ENCODE peak calls at places on chromosomes 12 and 14, in nine cellular contexts. K is MM.1S, R is endothelial cell of umbilical vein, I is HCEC 1CT, E is NCI-H510A treated with DMSO at 0.1 percent for 48 hours, N is C1 segment of cervical spinal cord, W is NCI-H1694 treated with DMSO at 0.1 percent for 48 hours, L is GDM1, T is GM06990. H is an unnamed sample.

GRCh38 chr14:67449096-67449495 is 37.1 kb upstream of the PLEK2 start:
- DNase-seq in K (no peak), R (no peak), I (no peak), E (no peak), N (no peak), W (no peak), L (no peak), T (no peak), H (no peak)

GRCh38 chr12:12147111-12147510 is 76.4 kb downstream of the BCL2L14 start:
- DNase-seq in K (no peak), R (peak; percentile 84), I (no peak), E (no peak), N (no peak), W (no peak), L (no peak), T (no peak), H (no peak)

GRCh38 chr12:8698132-8698829 is 490 bp downstream of the RIMKLB start:
- DNase-seq in K (no peak), R (peak; percentile 45), I (no peak), E (peak; percentile 56), N (no peak), W (no peak), L (peak; percentile 20), T (peak; percentile 54), H (no peak)

GRCh38 chr14:88919502-88919901 is 95.1 kb downstream of the TTC8 start:
- DNase-seq in K (no peak), R (no peak), I (peak; percentile 12), E (no peak), N (no peak), W (no peak), L (no peak), T (no peak), H (no peak)

GRCh38 chr14:93135399-93135798 is 19.7 kb upstream of the ITPK1 start:
- DNase-seq in K (no peak), R (no peak), I (no peak), E (peak; percentile 64), N (no peak), W (no peak), L (no peak), T (no peak), H (no peak)

GRCh38 chr12:19402743-19403400 is 36.4 kb upstream of the AEBP2 start:
- DNase-seq in K (no peak), R (peak; percentile 67), I (no peak), E (no peak), N (peak; percentile 8), W (peak; percentile 31), L (no peak), T (no peak), H (no peak)

GRCh38 chr14:100500128-100500527 is 87.1 kb downstream of the BEGAIN start:
- DNase-seq in K (no peak), R (no peak), I (no peak), E (no peak), N (no peak), W (no peak), L (no peak), T (no peak), H (no peak)

GRCh38 chr12:40693503-40693863 is 1.2 kb downstream of the CNTN1 start:
- DNase-seq in K (no peak), R (no peak), I (no peak), E (peak; percentile 1), N (peak; percentile 3), W (peak; percentile 23), L (no peak), T (no peak), H (no peak)

GRCh38 chr14:76181546-76181945 is 29.8 kb downstream of the GPATCH2L start:
- DNase-seq in K (no peak), R (peak; percentile 7), I (peak; percentile 57), E (no peak), N (no peak), W (peak; percentile 75), L (peak; percentile 1), T (no peak), H (no peak)

GRCh38 chr12:66352197-66352596 is 49.9 kb downstream of the HELB start:
- DNase-seq in K (peak; percentile 11), R (peak; percentile 27), I (no peak), E (peak; percentile 7), N (no peak), W (peak; percentile 27), L (peak; percentile 2), T (no peak), H (no peak)

GRCh38 chr12:105278043-105278697 is 42.2 kb upstream of the APPL2 start:
- DNase-seq in K (no peak), R (peak; percentile 29), I (peak; percentile 43), E (no peak), N (no peak), W (no peak), L (no peak), T (no peak), H (no peak)

GRCh38 chr12:7834701-7835100 is 38.0 kb downstream of the SLC2A14 start:
- DNase-seq in K (no peak), R (no peak), I (peak; percentile 8), E (no peak), N (no peak), W (no peak), L (no peak), T (no peak), H (no peak)

GRCh38 chr12:33650832-33651231 is 211.2 kb upstream of the SYT10 start:
- DNase-seq in K (no peak), R (no peak), I (no peak), E (no peak), N (no peak), W (no peak), L (no peak), T (no peak), H (no peak)

GRCh38 chr14:53509845-53510244 is 356.7 kb upstream of the DDHD1 start:
- DNase-seq in K (no peak), R (no peak), I (peak; percentile 13), E (no peak), N (no peak), W (no peak), L (no peak), T (no peak), H (no peak)

GRCh38 chr12:49949866-49950265 is 671 bp upstream of the AQP2 start:
- DNase-seq in K (no peak), R (no peak), I (no peak), E (no peak), N (no peak), W (no peak), L (no peak), T (no peak), H (no peak)

GRCh38 chr14:35504260-35504659 is 29.7 kb upstream of the INSM2 start:
- DNase-seq in K (no peak), R (no peak), I (no peak), E (no peak), N (no peak), W (no peak), L (no peak), T (no peak), H (no peak)

GRCh38 chr14:54147285-54147684 is 190.7 kb upstream of the BMP4 start:
- DNase-seq in K (no peak), R (peak; percentile 77), I (no peak), E (no peak), N (no peak), W (no peak), L (no peak), T (no peak), H (no peak)